ENCODE peak calls at places on chromosome 4, in five cellular contexts. E is HL-60, I is fibroblast of mammary gland, H is keratinocyte, B is brain microvascular endothelial cell. M is an unnamed sample.

GRCh38 chr4:159432436-159432835 is 329.6 kb downstream of the RAPGEF2 start:
- DNase-seq in E (no peak), I (no peak), H (no peak), B (no peak), M (no peak)

GRCh38 chr4:145935253-145936141 is 3.1 kb downstream of the ZNF827 start:
- DNase-seq in E (no peak), I (peak; percentile 42), H (no peak), B (no peak), M (no peak)

GRCh38 chr4:181819951-181820350 is 423.3 kb upstream of the TENM3 start:
- DNase-seq in E (no peak), I (peak; percentile 45), H (no peak), B (peak; percentile 24), M (no peak)

GRCh38 chr4:89196056-89196674 is 84.8 kb downstream of the TIGD2 start:
- DNase-seq in E (no peak), I (no peak), H (no peak), B (no peak), M (no peak)

GRCh38 chr4:84966382-84967291 is at the start of gene WDFY3:
- DNase-seq in E (peak; percentile 92), I (peak; percentile 91), H (no peak), B (peak; percentile 89), M (peak; percentile 69)

GRCh38 chr4:139316733-139317132 is 14.5 kb upstream of the NDUFC1 start:
- DNase-seq in E (no peak), I (no peak), H (no peak), B (no peak), M (no peak)

GRCh38 chr4:123479944-123480343 is 83.3 kb downstream of the SPRY1 start:
- DNase-seq in E (peak; percentile 26), I (peak; percentile 46), H (no peak), B (no peak), M (no peak)

GRCh38 chr4:18611008-18611407 is 589.5 kb upstream of the LCORL start:
- DNase-seq in E (no peak), I (no peak), H (no peak), B (no peak), M (no peak)

GRCh38 chr4:113732923-113733527 is 28.5 kb downstream of the CAMK2D start:
- DNase-seq in E (no peak), I (no peak), H (no peak), B (no peak), M (no peak)

GRCh38 chr4:24010573-24010972 is 120.7 kb upstream of the PPARGC1A start:
- DNase-seq in E (no peak), I (no peak), H (no peak), B (no peak), M (no peak)

GRCh38 chr4:138953962-138954371 is 61.6 kb upstream of the NOCT start:
- DNase-seq in E (no peak), I (peak; percentile 92), H (no peak), B (peak; percentile 88), M (peak; percentile 87)

GRCh38 chr4:8090312-8090711 is 68.3 kb downstream of the ABLIM2 start:
- DNase-seq in E (no peak), I (no peak), H (peak; percentile 30), B (peak; percentile 19), M (no peak)

GRCh38 chr4:141643557-141643956 is 7.2 kb downstream of the IL15 start:
- DNase-seq in E (no peak), I (peak; percentile 95), H (peak; percentile 40), B (peak; percentile 69), M (no peak)

GRCh38 chr4:82437285-82438005 is 7.1 kb downstream of the ENOPH1 start:
- DNase-seq in E (no peak), I (no peak), H (peak; percentile 78), B (no peak), M (no peak)

GRCh38 chr4:73817341-73817740 is 19.1 kb upstream of the CXCL6 start:
- DNase-seq in E (no peak), I (no peak), H (no peak), B (no peak), M (no peak)

GRCh38 chr4:2837904-2838496 is 5.6 kb upstream of the ADD1 start:
- DNase-seq in E (peak; percentile 84), I (peak; percentile 72), H (no peak), B (peak; percentile 25), M (no peak)

GRCh38 chr4:77600521-77601451 is 4.8 kb upstream of the CXCL13 start:
- DNase-seq in E (no peak), I (peak; percentile 41), H (no peak), B (peak; percentile 22), M (no peak)

GRCh38 chr4:143773998-143774898 is 73.8 kb upstream of the FREM3 start:
- DNase-seq in E (peak; percentile 54), I (peak; percentile 68), H (peak; percentile 1), B (peak; percentile 71), M (no peak)

GRCh38 chr4:117801756-117802155 is 232.5 kb upstream of the NDST3 start:
- DNase-seq in E (no peak), I (no peak), H (no peak), B (no peak), M (no peak)

GRCh38 chr4:94455081-94455480 is 3.3 kb downstream of the PDLIM5 start:
- DNase-seq in E (peak; percentile 12), I (peak; percentile 87), H (no peak), B (peak; percentile 67), M (peak; percentile 63)

GRCh38 chr4:40040908-40041307 is 15.7 kb upstream of the N4BP2 start:
- DNase-seq in E (no peak), I (peak; percentile 32), H (no peak), B (no peak), M (no peak)

GRCh38 chr4:44985152-44985551 is 258.8 kb upstream of the GNPDA2 start:
- DNase-seq in E (no peak), I (no peak), H (no peak), B (no peak), M (no peak)

GRCh38 chr4:188254211-188254610 is 115.0 kb downstream of the TRIML1 start:
- DNase-seq in E (no peak), I (peak; percentile 14), H (no peak), B (peak; percentile 26), M (no peak)

GRCh38 chr4:9997881-9998280 is 23.4 kb downstream of the SLC2A9 start:
- DNase-seq in E (no peak), I (no peak), H (no peak), B (no peak), M (no peak)

GRCh38 chr4:38889143-38889542 is 21.5 kb downstream of the FAM114A1 start:
- DNase-seq in E (no peak), I (peak; percentile 81), H (peak; percentile 55), B (peak; percentile 40), M (peak; percentile 33)

GRCh38 chr4:7158991-7159390 is 33.3 kb upstream of the SORCS2 start:
- DNase-seq in E (no peak), I (no peak), H (no peak), B (no peak), M (no peak)

GRCh38 chr4:24999392-25000104 is 31.2 kb downstream of the LGI2 start:
- DNase-seq in E (no peak), I (no peak), H (no peak), B (no peak), M (no peak)

DNA sequence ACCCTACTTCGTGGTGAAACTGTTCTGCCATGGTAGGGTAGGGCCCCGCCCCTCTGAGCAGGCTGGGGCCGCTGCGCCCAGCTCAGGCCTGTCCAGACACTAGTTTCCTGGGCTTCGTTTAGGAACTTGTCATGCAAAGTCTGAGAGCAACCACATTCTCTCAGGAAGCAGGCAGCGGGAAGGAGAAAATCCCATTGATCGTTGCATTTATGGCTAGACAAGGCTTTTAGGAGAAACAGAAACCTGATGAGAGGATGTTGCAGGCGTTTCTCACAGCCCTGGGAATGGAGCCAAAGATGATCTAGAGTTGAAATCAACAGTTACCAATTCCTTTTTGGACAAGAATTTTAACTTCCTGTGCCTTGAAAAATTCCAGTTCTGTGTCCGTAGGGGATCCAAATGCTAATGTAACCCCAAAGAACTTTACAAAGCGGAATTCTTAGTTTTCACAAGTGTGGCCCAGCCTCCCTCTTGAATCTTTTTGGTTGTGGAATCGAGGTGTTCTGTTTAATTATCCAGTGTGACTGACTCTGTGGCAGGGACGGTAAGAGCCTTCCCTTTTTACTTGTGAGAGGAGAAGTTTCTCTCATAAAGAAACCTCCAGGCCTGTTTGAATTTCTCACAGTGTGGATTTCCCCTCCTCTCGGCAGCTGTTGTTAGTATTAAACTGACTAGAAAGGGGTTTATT is 4.5 kb upstream of the CXCL9 start:
- DNase-seq in E (peak; percentile 29), I (peak; percentile 86), H (no peak), B (peak; percentile 72), M (peak; percentile 11)
- H3K4me3 ChIP-seq in E (no peak overlapping the region), I (no peak overlapping the region), H (peak overlapping the region; percentile 6), B (no peak overlapping the region), M (no peak overlapping the region)

DNA sequence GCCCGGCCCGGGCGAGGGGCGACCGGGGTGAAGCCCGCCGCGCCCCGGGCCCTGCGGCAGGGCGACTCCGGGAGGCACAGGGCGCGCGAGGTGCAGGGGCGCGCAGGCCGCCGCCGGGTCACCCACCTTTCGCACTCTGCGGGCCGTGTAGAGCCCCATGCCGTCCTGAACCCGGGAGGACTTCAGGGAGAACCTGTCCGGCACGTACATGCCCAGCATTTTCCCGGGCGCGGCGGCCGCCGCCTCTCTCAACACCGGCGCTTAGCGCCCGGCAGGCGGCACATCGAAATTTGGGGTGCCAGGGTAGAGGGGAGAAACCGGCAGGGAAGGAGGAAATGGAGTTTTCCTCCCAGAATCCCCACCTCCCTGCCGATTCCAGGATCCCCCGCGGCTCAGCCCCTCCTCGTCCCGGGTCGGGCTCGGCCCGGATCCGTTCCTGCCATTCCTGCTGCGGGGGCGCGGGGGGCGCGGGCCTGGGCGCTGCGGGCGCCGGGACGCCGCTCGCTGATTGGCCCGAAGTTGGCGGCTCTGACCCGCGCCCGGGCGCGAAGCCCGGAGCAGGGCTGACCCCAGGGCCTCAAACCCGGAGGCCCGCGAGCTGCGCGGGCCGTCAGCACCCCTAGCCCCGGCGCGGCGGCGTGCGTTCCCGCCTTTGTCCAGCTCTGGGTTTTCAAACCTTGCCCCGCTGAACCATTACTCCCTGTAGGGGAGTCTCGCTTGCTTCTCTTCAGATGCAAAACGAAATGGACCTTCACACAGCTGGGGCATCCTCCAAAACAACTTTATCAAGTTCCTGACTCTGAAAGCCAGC is at the start of gene PRDM5:
- DNase-seq in E (peak; percentile 38), I (peak; percentile 64), H (no peak), B (peak; percentile 16), M (no peak)
- TF ChIP-seq CTCF in E (no peak), I (peak; percentile 6), H (peak; percentile 20), B (peak; percentile 55), M (peak; percentile 30)

DNA sequence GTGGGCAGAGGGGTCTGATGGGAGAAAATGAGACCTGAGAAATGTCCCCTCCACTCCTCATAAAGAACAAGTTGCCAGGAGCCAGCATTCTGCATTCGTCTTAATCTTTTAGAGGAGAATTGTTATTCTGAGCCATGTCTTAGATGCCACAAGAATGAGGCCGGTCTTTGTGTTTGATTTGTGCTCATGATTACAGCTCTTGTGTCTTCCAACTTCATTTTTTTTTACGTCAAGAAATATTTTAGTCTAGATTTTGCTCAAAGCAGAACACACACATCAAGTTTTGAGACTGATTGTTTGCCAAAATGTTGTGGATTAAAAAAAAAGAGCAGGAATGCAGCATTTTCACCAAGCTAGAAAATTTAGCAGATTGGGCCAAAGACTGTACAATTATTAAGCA is 130.6 kb upstream of the PITX2 start:
- DNase-seq in E (no peak), I (no peak), H (no peak), B (no peak), M (no peak)
- H3K4me3 ChIP-seq in E (no peak overlapping the region), I (no peak overlapping the region), H (no peak overlapping the region), B (no peak overlapping the region), M (no peak overlapping the region)

DNA sequence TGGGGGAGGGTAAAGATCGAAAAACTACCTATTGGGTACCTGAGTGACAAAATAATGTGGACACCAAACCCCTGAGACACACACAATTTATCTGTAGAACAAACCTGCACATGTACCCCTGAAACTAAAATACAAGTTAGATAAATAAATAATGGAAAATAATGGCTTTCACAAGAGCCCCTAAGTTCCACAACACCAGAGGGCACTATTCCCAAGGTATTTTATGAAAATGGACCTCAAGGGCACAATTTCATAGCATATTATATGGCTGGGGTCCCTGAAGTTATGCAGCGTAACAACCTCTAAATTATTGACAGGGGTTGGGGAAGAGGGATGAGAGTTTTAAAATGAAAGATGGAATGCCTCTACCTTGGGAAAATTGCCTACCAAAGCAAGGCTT is 81.3 kb upstream of the TMEM33 start:
- DNase-seq in E (no peak), I (no peak), H (no peak), B (no peak), M (no peak)
- TF ChIP-seq CTCF in E (no peak), I (peak; percentile 11), H (peak; percentile 11), B (peak; percentile 26), M (peak; percentile 16)

M was measured in AG09309.